ENCODE peak calls at places on chromosomes 12 and 14, in four cellular contexts. H is AG08395; F is CD4-positive, alpha-beta memory T cell; D is DMS 273 treated with DMSO at 0.1 percent for 48 hours. W is an unnamed sample.

GRCh38 chr14:99671230-99672224 is 12.6 kb upstream of the CYP46A1 start:
- DNase-seq in H (no peak), F (no peak), D (no peak), W (no peak)

GRCh38 chr12:24909667-24910066 is 39.2 kb downstream of the BCAT1 start:
- DNase-seq in H (peak), F (no peak), D (no peak), W (peak)

GRCh38 chr14:74257078-74257987 is 18.1 kb downstream of the VSX2 start:
- DNase-seq in H (peak), F (peak), D (peak), W (no peak)

GRCh38 chr14:72904840-72905561 is 11.1 kb upstream of the DPF3 start:
- DNase-seq in H (peak), F (peak), D (peak), W (peak)

GRCh38 chr12:119669744-119670472 is 2.0 kb downstream of the PRKAB1 start:
- DNase-seq in H (no peak), F (no peak), D (peak), W (no peak)

GRCh38 chr12:53118771-53119300 is 15.6 kb downstream of the SOAT2 start:
- DNase-seq in H (no peak), F (no peak), D (no peak), W (no peak)

GRCh38 chr14:29240046-29240445 is 473.5 kb downstream of the FOXG1 start:
- DNase-seq in H (peak), F (no peak), D (no peak), W (no peak)

GRCh38 chr14:94571950-94572349 is 9.3 kb upstream of the SERPINA5 start:
- DNase-seq in H (peak), F (no peak), D (no peak), W (no peak)

GRCh38 chr12:56299308-56299852 is 750 bp downstream of the CS start:
- DNase-seq in H (no peak), F (peak), D (no peak), W (no peak)

W was measured in tibial nerve.